ENCODE peak calls at places on chromosomes 2 and 18, in five cellular contexts. I is IMR-90, M is HCT116, P is body of pancreas, G is fibroblast of mammary gland. H is an unnamed sample.
A peak's percentile ranks its signal among the peaks of the same experiment; 100 is the strongest.

GRCh38 chr18:59646946-59647307 is 50.3 kb downstream of the CCBE1 start:
- DNase-seq in G (no peak), P (no peak), M (no peak), I (peak; percentile 44), H (no peak)

GRCh38 chr18:10431680-10432079 is 22.8 kb upstream of the APCDD1 start:
- DNase-seq in M (no peak), P (no peak), G (no peak), I (no peak), H (no peak)

GRCh38 chr2:20052872-20053281 is 1.4 kb upstream of the LAPTM4A start:
- DNase-seq in M (peak; percentile 57), P (peak; percentile 76), G (peak; percentile 94), I (peak; percentile 83), H (peak; percentile 83)

GRCh38 chr2:166376488-166376828 is 714 bp upstream of the SCN9A start:
- DNase-seq in P (no peak), M (no peak), G (no peak), I (no peak), H (no peak)

GRCh38 chr2:44016282-44016681 is 20.5 kb upstream of the LRPPRC start:
- DNase-seq in P (peak; percentile 22), I (peak; percentile 61), G (peak; percentile 56), M (no peak), H (peak; percentile 73)

GRCh38 chr18:63775166-63775730 is at the start of gene SERPINB7:
- DNase-seq in P (no peak), G (peak; percentile 93), I (peak; percentile 95), M (peak; percentile 10), H (peak; percentile 88)

GRCh38 chr2:887639-888038 is 63.0 kb upstream of the SNTG2 start:
- DNase-seq in M (no peak), P (no peak), I (no peak), G (no peak), H (no peak)

GRCh38 chr18:76610933-76611749 is 116.1 kb upstream of the ZNF516 start:
- DNase-seq in M (no peak), G (peak; percentile 85), P (no peak), I (peak; percentile 61), H (no peak)

GRCh38 chr2:44533508-44533907 is 171.8 kb downstream of the CAMKMT start:
- DNase-seq in G (no peak), M (no peak), P (no peak), I (no peak), H (no peak)

GRCh38 chr18:65415167-65415566 is 335.6 kb upstream of the CDH7 start:
- DNase-seq in I (no peak), M (no peak), G (no peak), P (no peak), H (peak; percentile 2)

GRCh38 chr2:53998834-53999233 is 28.0 kb upstream of the PSME4 start:
- DNase-seq in I (no peak), P (no peak), M (no peak), G (no peak), H (no peak)

GRCh38 chr2:40367652-40368051 is 84.2 kb downstream of the SLC8A1 start:
- DNase-seq in G (peak; percentile 94), P (no peak), I (peak; percentile 93), M (no peak), H (peak; percentile 66)

GRCh38 chr2:162890690-162891311 is 52.2 kb upstream of the KCNH7 start:
- DNase-seq in G (peak; percentile 67), P (peak; percentile 33), I (peak; percentile 40), M (peak; percentile 49), H (peak; percentile 6)

GRCh38 chr18:74013955-74014354 is 133.7 kb downstream of the FBXO15 start:
- DNase-seq in P (peak; percentile 37), I (peak; percentile 57), G (peak; percentile 96), M (no peak), H (peak; percentile 80)

GRCh38 chr2:33240178-33240577 is 236.3 kb upstream of the RASGRP3 start:
- DNase-seq in G (peak; percentile 74), P (no peak), I (peak; percentile 92), M (no peak), H (peak; percentile 70)

GRCh38 chr2:236363878-236364277 is 99.7 kb upstream of the ASB18 start:
- DNase-seq in P (no peak), I (no peak), G (no peak), M (no peak), H (no peak)

GRCh38 chr18:46213295-46213694 is 109.1 kb downstream of the HAUS1 start:
- DNase-seq in I (no peak), M (peak; percentile 21), G (peak; percentile 9), P (no peak), H (no peak)

GRCh38 chr18:13287372-13287771 is 68.8 kb downstream of the LDLRAD4 start:
- DNase-seq in G (no peak), P (no peak), M (no peak), I (no peak), H (no peak)

GRCh38 chr2:161353543-161353942 is 45.3 kb downstream of the PSMD14 start:
- DNase-seq in P (no peak), I (peak; percentile 37), G (no peak), M (no peak), H (no peak)

GRCh38 chr18:25005602-25006375 is 346.2 kb downstream of the ZNF521 start:
- DNase-seq in G (peak; percentile 66), M (no peak), I (peak; percentile 49), P (no peak), H (peak; percentile 81)

DNA sequence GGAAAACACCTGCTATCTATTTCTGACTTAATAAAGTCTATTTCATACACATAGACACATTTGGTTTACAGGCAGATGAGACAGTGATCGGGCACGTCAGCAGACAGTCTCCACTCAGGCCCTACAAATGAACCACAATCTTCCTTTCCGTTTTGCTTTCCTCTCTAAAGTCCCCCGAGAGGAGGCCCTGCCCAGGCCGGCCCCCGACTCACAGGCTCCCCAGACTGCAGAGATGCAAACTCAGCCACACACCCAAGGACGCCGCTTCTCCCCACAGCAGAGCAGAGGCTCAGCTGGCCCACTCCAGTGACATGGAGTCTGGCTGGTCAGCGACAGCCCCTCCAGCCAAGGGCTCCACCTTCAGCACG is 9.3 kb upstream of the MTERF4 start:
- DNase-seq in G (no peak), I (no peak), M (no peak), P (no peak), H (no peak)
- H3K4me3 ChIP-seq in G (no peak overlapping the region), I (no peak overlapping the region), M (no peak overlapping the region), P (no peak overlapping the region), H (no peak overlapping the region)

GRCh38 chr2:24409700-24410556 is 49.6 kb upstream of the ITSN2 start:
- DNase-seq in P (peak; percentile 60), I (peak; percentile 74), M (peak; percentile 67), G (peak; percentile 73), H (peak; percentile 57)
- H3K4me3 ChIP-seq in P (no peak overlapping the region), I (no peak overlapping the region), M (no peak overlapping the region), G (no peak overlapping the region), H (no peak overlapping the region)

GRCh38 chr18:904135-905090 is at the start of gene ADCYAP1:
- DNase-seq in M (no peak), P (peak; percentile 8), G (no peak), I (no peak), H (peak; percentile 44)
- H3K4me3 ChIP-seq in M (no peak within 1 kb of the TSS), P (no peak within 1 kb of the TSS), G (no peak within 1 kb of the TSS), I (no peak within 1 kb of the TSS), H (no peak within 1 kb of the TSS)

GRCh38 chr18:43195421-43195820 is 79.9 kb upstream of the RIT2 start:
- DNase-seq in G (no peak), I (no peak), P (no peak), M (no peak), H (no peak)

GRCh38 chr18:43193336-43193735 is 77.9 kb upstream of the RIT2 start:
- DNase-seq in M (no peak), G (no peak), I (no peak), P (no peak), H (no peak)

DNA sequence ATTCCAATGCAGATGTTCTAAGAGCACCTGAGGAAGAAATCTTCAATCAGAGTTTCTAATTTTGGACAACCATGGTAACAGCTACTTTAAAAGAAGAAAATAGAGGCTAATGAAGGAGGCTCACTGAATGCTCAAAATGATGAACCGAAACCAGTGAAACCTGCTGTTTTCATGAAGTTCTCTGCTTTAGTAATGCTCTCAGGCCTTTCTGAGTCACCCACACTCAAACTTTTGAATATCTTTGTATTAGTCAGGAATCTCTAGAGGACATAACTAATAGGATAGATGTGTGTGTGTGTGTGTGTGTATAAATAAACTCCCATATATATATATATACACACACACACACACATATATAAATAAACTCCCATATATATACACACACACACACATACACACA is 76.9 kb upstream of the RIT2 start:
- DNase-seq in I (no peak), G (peak; percentile 53), P (no peak), M (no peak), H (peak; percentile 17)
- H3K4me3 ChIP-seq in I (no peak overlapping the region), G (no peak overlapping the region), P (no peak overlapping the region), M (no peak overlapping the region), H (no peak overlapping the region)

DNA sequence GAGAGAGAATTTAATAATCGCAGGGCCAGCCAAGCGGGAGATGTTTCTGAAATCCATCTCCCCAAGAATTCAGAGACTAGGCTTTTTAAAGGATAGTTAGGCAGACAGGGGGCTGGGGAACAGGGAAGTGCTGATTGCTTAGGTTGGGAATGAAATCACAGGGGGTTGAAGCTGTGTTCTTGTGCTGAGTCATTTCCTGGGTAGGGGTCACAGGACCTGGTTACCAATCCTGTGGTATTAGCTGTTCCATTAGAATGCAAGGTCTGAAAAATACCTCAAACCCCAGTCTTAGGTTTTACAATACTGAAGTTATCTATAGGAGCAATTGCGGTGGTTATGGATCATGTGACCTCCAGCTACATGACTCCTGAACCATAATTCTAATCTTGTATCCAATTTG is 4.6 kb downstream of the SP140 start:
- DNase-seq in I (peak; percentile 90), P (no peak), M (no peak), G (peak; percentile 70), H (peak; percentile 77)
- H3K4me3 ChIP-seq in I (no peak overlapping the region), P (no peak overlapping the region), M (no peak overlapping the region), G (no peak overlapping the region), H (no peak overlapping the region)

GRCh38 chr2:176123847-176124273 is 1.3 kb downstream of the HOXD9 start:
- DNase-seq in P (no peak), M (no peak), G (no peak), I (no peak), H (no peak)
- H3K4me3 ChIP-seq in P (no peak overlapping the region), M (no peak overlapping the region), G (peak overlapping the region; percentile 61), I (no peak overlapping the region), H (no peak overlapping the region)

H was measured in foreskin fibroblast.